ENCODE peak calls at places on chromosome 12, in five cellular contexts. One of them, this sample, is unnamed.

GRCh38 chr12:77339610-77340009 is 274.2 kb upstream of the E2F7 start:
- DNase-seq in WERI-Rb-1: no peak
- DNase-seq in MM.1S: no peak
- DNase-seq in IMR-90: peak
- DNase-seq in GM13976: no peak
- DNase-seq in this sample: no peak

GRCh38 chr12:92340441-92341332 is 195.0 kb upstream of the BTG1 start:
- DNase-seq in GM13976: no peak
- DNase-seq in WERI-Rb-1: no peak
- DNase-seq in IMR-90: no peak
- DNase-seq in MM.1S: no peak
- DNase-seq in this sample: no peak

GRCh38 chr12:21502164-21502496 is 541 bp downstream of the GOLT1B start:
- DNase-seq in WERI-Rb-1: no peak
- DNase-seq in IMR-90: peak
- DNase-seq in MM.1S: peak
- DNase-seq in GM13976: peak
- DNase-seq in this sample: no peak

GRCh38 chr12:24922109-24922508 is 26.8 kb downstream of the BCAT1 start:
- DNase-seq in MM.1S: no peak
- DNase-seq in WERI-Rb-1: no peak
- DNase-seq in GM13976: no peak
- DNase-seq in IMR-90: no peak
- DNase-seq in this sample: no peak

GRCh38 chr12:32131666-32132065 is 25.0 kb downstream of the BICD1 start:
- DNase-seq in WERI-Rb-1: no peak
- DNase-seq in GM13976: no peak
- DNase-seq in IMR-90: no peak
- DNase-seq in MM.1S: no peak
- DNase-seq in this sample: no peak

GRCh38 chr12:38823743-38824142 is 81.6 kb downstream of the CPNE8 start:
- DNase-seq in IMR-90: no peak
- DNase-seq in WERI-Rb-1: no peak
- DNase-seq in GM13976: no peak
- DNase-seq in MM.1S: no peak
- DNase-seq in this sample: no peak

GRCh38 chr12:109902866-109903265 is 2.8 kb downstream of the TCHP start:
- DNase-seq in GM13976: no peak
- DNase-seq in MM.1S: no peak
- DNase-seq in IMR-90: no peak
- DNase-seq in WERI-Rb-1: no peak
- DNase-seq in this sample: no peak

GRCh38 chr12:121284551-121285390 is 11.7 kb downstream of the CAMKK2 start:
- DNase-seq in WERI-Rb-1: no peak
- DNase-seq in IMR-90: peak
- DNase-seq in MM.1S: no peak
- DNase-seq in GM13976: no peak
- DNase-seq in this sample: no peak

GRCh38 chr12:75782182-75782581 is 249.4 kb downstream of the PHLDA1 start:
- DNase-seq in GM13976: no peak
- DNase-seq in WERI-Rb-1: no peak
- DNase-seq in IMR-90: no peak
- DNase-seq in MM.1S: no peak
- DNase-seq in this sample: no peak

GRCh38 chr12:98106201-98106600 is 409.2 kb upstream of the TMPO start:
- DNase-seq in WERI-Rb-1: peak
- DNase-seq in MM.1S: no peak
- DNase-seq in GM13976: no peak
- DNase-seq in IMR-90: no peak
- DNase-seq in this sample: no peak

GRCh38 chr12:99234702-99235101 is 412.9 kb upstream of the GARIN6 start:
- DNase-seq in GM13976: no peak
- DNase-seq in WERI-Rb-1: no peak
- DNase-seq in IMR-90: no peak
- DNase-seq in MM.1S: no peak
- DNase-seq in this sample: no peak

GRCh38 chr12:97075583-97076268 is 168.7 kb downstream of the NEDD1 start:
- DNase-seq in GM13976: no peak
- DNase-seq in WERI-Rb-1: no peak
- DNase-seq in MM.1S: no peak
- DNase-seq in IMR-90: no peak
- DNase-seq in this sample: no peak

GRCh38 chr12:78192979-78193378 is 362.3 kb downstream of the NAV3 start:
- DNase-seq in MM.1S: no peak
- DNase-seq in IMR-90: peak
- DNase-seq in GM13976: no peak
- DNase-seq in WERI-Rb-1: no peak
- DNase-seq in this sample: no peak

GRCh38 chr12:32043928-32044549 is 62.6 kb upstream of the BICD1 start:
- DNase-seq in MM.1S: no peak
- DNase-seq in WERI-Rb-1: no peak
- DNase-seq in IMR-90: no peak
- DNase-seq in GM13976: no peak
- DNase-seq in this sample: no peak

GRCh38 chr12:76670776-76671175 is 93.1 kb upstream of the ZDHHC17 start:
- DNase-seq in MM.1S: no peak
- DNase-seq in IMR-90: peak
- DNase-seq in GM13976: no peak
- DNase-seq in WERI-Rb-1: no peak
- DNase-seq in this sample: no peak

GRCh38 chr12:33427071-33427470 is 12.5 kb downstream of the SYT10 start:
- DNase-seq in GM13976: no peak
- DNase-seq in IMR-90: no peak
- DNase-seq in WERI-Rb-1: no peak
- DNase-seq in MM.1S: peak
- DNase-seq in this sample: no peak

GRCh38 chr12:66087365-66087943 is 43.1 kb downstream of the LLPH start:
- DNase-seq in WERI-Rb-1: peak
- DNase-seq in GM13976: peak
- DNase-seq in MM.1S: peak
- DNase-seq in IMR-90: peak
- DNase-seq in this sample: no peak

GRCh38 chr12:57500213-57500612 is 12.3 kb downstream of the MARS1 start:
- DNase-seq in WERI-Rb-1: no peak
- DNase-seq in GM13976: no peak
- DNase-seq in MM.1S: no peak
- DNase-seq in IMR-90: no peak
- DNase-seq in this sample: no peak

GRCh38 chr12:63206908-63207307 is 55.9 kb upstream of the AVPR1A start:
- DNase-seq in WERI-Rb-1: no peak
- DNase-seq in MM.1S: no peak
- DNase-seq in GM13976: no peak
- DNase-seq in IMR-90: no peak
- DNase-seq in this sample: no peak

GRCh38 chr12:119667577-119668314 is at the start of gene PRKAB1:
- DNase-seq in IMR-90: peak
- DNase-seq in GM13976: peak
- DNase-seq in MM.1S: peak
- DNase-seq in WERI-Rb-1: peak
- DNase-seq in this sample: peak

GRCh38 chr12:70260610-70261009 is 17.4 kb downstream of the CNOT2 start:
- DNase-seq in WERI-Rb-1: no peak
- DNase-seq in IMR-90: no peak
- DNase-seq in GM13976: peak
- DNase-seq in MM.1S: no peak
- DNase-seq in this sample: no peak

GRCh38 chr12:3726455-3726854 is 26.5 kb downstream of the CRACR2A start:
- DNase-seq in IMR-90: no peak
- DNase-seq in WERI-Rb-1: no peak
- DNase-seq in MM.1S: no peak
- DNase-seq in GM13976: no peak
- DNase-seq in this sample: no peak

GRCh38 chr12:49309361-49309760 is 13.7 kb upstream of the TROAP start:
- DNase-seq in GM13976: no peak
- DNase-seq in IMR-90: no peak
- DNase-seq in WERI-Rb-1: no peak
- DNase-seq in MM.1S: no peak
- DNase-seq in this sample: no peak

GRCh38 chr12:111174283-111175108 is 194.4 kb downstream of the PHETA1 start:
- DNase-seq in GM13976: peak
- DNase-seq in MM.1S: peak
- DNase-seq in WERI-Rb-1: peak
- DNase-seq in IMR-90: no peak
- DNase-seq in this sample: no peak

GRCh38 chr12:19925881-19926665 is 442.3 kb upstream of the PDE3A start:
- DNase-seq in MM.1S: no peak
- DNase-seq in GM13976: no peak
- DNase-seq in IMR-90: no peak
- DNase-seq in WERI-Rb-1: no peak
- DNase-seq in this sample: no peak

GRCh38 chr12:53710098-53710497 is 17.2 kb downstream of the CALCOCO1 start:
- DNase-seq in WERI-Rb-1: no peak
- DNase-seq in MM.1S: no peak
- DNase-seq in IMR-90: no peak
- DNase-seq in GM13976: no peak
- DNase-seq in this sample: no peak

GRCh38 chr12:69225251-69225910 is 14.0 kb upstream of the CPSF6 start:
- DNase-seq in MM.1S: no peak
- DNase-seq in WERI-Rb-1: no peak
- DNase-seq in GM13976: no peak
- DNase-seq in IMR-90: no peak
- DNase-seq in this sample: no peak

GRCh38 chr12:131795064-131795463 is 33.1 kb upstream of the MMP17 start:
- DNase-seq in GM13976: no peak
- DNase-seq in IMR-90: no peak
- DNase-seq in MM.1S: no peak
- DNase-seq in WERI-Rb-1: no peak
- DNase-seq in this sample: no peak

GRCh38 chr12:131797588-131797934 is 30.6 kb upstream of the MMP17 start:
- DNase-seq in IMR-90: no peak
- DNase-seq in WERI-Rb-1: no peak
- DNase-seq in MM.1S: no peak
- DNase-seq in GM13976: no peak
- DNase-seq in this sample: peak

GRCh38 chr12:131796411-131796736 is 31.8 kb upstream of the MMP17 start:
- DNase-seq in WERI-Rb-1: no peak
- DNase-seq in MM.1S: no peak
- DNase-seq in GM13976: no peak
- DNase-seq in IMR-90: no peak
- DNase-seq in this sample: no peak

GRCh38 chr12:131795688-131796410 is 32.3 kb upstream of the MMP17 start:
- DNase-seq in IMR-90: no peak
- DNase-seq in GM13976: no peak
- DNase-seq in WERI-Rb-1: no peak
- DNase-seq in MM.1S: no peak
- DNase-seq in this sample: peak

GRCh38 chr12:131796754-131797587 is 31.2 kb upstream of the MMP17 start:
- DNase-seq in WERI-Rb-1: no peak
- DNase-seq in IMR-90: no peak
- DNase-seq in MM.1S: no peak
- DNase-seq in GM13976: no peak
- DNase-seq in this sample: peak
- TF ChIP-seq CTCF in WERI-Rb-1: no peak
- TF ChIP-seq CTCF in IMR-90: no peak
- TF ChIP-seq CTCF in MM.1S: no peak
- TF ChIP-seq CTCF in GM13976: no peak
- TF ChIP-seq CTCF in this sample: no peak

DNA sequence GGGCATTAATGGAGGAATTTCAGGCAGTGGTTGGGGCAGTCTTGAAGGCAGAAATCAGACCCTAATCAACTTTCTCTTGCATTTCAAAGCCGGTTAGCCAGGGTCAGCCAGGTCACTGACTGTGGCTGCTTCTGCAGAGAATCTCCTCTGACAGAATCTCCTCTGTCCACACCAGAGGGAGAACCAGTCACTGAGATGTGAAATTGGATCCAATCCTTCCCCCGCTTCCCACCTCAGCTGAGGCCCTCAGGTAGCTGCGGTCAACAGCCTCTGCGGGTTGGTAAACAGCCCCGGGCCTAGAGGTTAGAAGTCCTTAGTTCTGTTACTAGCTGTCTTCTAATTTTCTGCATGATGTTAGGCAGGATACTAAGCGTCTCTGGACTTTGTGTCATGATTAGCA is 39.8 kb upstream of the NUAK1 start:
- DNase-seq in MM.1S: no peak
- DNase-seq in GM13976: no peak
- DNase-seq in IMR-90: no peak
- DNase-seq in WERI-Rb-1: peak
- DNase-seq in this sample: no peak
- TF ChIP-seq CTCF in MM.1S: no peak
- TF ChIP-seq CTCF in GM13976: no peak
- TF ChIP-seq CTCF in IMR-90: no peak
- TF ChIP-seq CTCF in WERI-Rb-1: no peak
- TF ChIP-seq CTCF in this sample: no peak

DNA sequence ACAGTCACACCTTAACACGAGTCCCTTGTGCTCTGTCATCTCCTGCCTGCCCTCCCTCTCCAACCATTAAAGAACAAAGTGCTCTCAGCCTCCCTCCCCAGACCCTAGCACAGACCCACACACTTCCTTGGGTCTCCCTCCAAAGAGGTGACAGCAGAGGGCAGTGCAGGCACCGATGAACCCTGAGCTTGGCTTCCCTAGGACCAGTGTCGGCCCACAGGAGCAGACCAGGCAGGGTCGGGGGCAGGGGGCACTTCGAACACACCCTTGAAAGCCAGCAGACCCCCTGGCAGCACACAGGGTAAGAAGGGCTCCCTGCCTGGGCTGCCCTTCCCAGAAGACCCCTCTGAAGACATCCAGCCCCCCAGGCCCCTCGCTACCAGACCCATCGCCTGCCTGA is 7.0 kb downstream of the CDK2AP1 start:
- DNase-seq in WERI-Rb-1: peak
- DNase-seq in IMR-90: no peak
- DNase-seq in MM.1S: no peak
- DNase-seq in GM13976: peak
- DNase-seq in this sample: no peak
- TF ChIP-seq CTCF in WERI-Rb-1: peak
- TF ChIP-seq CTCF in IMR-90: no peak
- TF ChIP-seq CTCF in MM.1S: no peak
- TF ChIP-seq CTCF in GM13976: no peak
- TF ChIP-seq CTCF in this sample: no peak

DNA sequence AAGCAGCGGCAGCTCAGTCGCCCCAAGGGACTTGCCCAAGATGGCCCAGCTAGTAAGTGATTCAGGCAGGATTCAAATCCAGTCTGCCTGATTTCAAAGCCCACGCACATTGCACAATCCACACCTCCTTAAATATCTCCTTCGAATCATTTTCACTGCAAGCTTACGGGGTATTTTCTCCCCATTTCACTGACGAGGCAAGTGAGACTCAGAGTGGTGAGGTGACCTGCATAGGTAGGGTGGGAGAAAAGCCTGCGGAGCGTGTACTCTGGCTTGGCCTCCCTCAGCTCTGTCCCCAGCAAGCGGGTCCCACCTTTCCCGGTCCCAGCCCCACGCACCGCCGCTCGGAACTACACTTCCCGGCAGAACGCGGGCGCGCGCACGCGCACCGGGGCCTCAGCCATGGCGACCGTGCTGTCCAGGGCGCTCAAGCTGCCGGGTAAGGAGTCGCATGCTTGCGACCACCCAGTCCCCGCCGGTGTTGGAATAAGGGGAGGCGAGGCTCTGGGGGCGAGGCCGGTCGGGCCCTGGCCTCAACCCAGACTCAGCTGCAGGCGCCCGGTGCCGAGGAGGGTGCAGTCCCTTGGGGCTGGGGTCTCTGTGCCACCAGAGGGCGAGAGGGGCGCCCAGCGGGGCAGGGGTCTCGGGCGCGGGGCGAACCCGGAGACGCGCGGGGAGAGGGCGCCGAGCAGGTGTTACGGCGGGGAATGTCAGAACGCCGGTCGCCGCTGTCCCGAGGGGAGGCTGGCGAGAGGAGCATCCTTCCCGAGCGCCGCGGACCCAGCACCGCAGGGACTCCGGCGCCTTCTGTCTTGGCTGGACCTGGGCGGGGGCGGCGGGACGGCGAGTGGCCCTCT is at the start of gene FAM234B:
- DNase-seq in MM.1S: peak
- DNase-seq in WERI-Rb-1: peak
- DNase-seq in GM13976: peak
- DNase-seq in IMR-90: peak
- DNase-seq in this sample: peak
- TF ChIP-seq CTCF in MM.1S: peak
- TF ChIP-seq CTCF in WERI-Rb-1: peak
- TF ChIP-seq CTCF in GM13976: peak
- TF ChIP-seq CTCF in IMR-90: no peak
- TF ChIP-seq CTCF in this sample: no peak